ENCODE peak calls at places on chromosomes 6 and 20, in seven cellular contexts. G is ovary; L is CD8-positive, alpha-beta T cell; B is heart right ventricle; V is naive thymus-derived CD8-positive, alpha-beta T cell; A is skeletal muscle cell; R is putamen. H is an unnamed sample.
A peak's percentile ranks its signal among the peaks of the same experiment; 100 is the strongest.

GRCh38 chr6:134267917-134268361 is 50.0 kb downstream of the SGK1 start:
- DNase-seq in R (peak; percentile 72), B (peak; percentile 17), A (no peak), V (no peak), L (no peak), G (peak; percentile 46), H (peak; percentile 72)

GRCh38 chr20:20732641-20733040 is 20.2 kb upstream of the RALGAPA2 start:
- DNase-seq in B (no peak), R (no peak), A (no peak), G (no peak), V (no peak), L (no peak), H (no peak)

GRCh38 chr6:30169658-30170614 is 6.6 kb downstream of the TRIM15 start:
- DNase-seq in L (no peak), V (peak; percentile 47), R (no peak), G (no peak), B (no peak), A (peak; percentile 23), H (peak; percentile 51)

GRCh38 chr6:154868143-154868594 is 126.9 kb upstream of the TIAM2 start:
- DNase-seq in V (peak; percentile 4), A (peak; percentile 14), L (no peak), G (no peak), B (no peak), R (peak; percentile 52), H (peak; percentile 76)

GRCh38 chr6:42030585-42031506 is 19.5 kb upstream of the TAF8 start:
- DNase-seq in V (no peak), G (peak; percentile 58), A (peak; percentile 75), B (peak; percentile 46), R (no peak), L (no peak), H (no peak)

GRCh38 chr20:49916146-49917002 is 1.0 kb upstream of the SPATA2 start:
- DNase-seq in V (no peak), A (no peak), G (no peak), B (no peak), L (no peak), R (no peak), H (no peak)

GRCh38 chr6:40791004-40791403 is 203.8 kb upstream of the LRFN2 start:
- DNase-seq in V (no peak), R (no peak), A (no peak), G (no peak), B (no peak), L (no peak), H (no peak)

GRCh38 chr6:85756982-85757381 is 114.3 kb upstream of the SYNCRIP start:
- DNase-seq in L (no peak), A (no peak), V (no peak), B (no peak), G (no peak), R (no peak), H (no peak)

GRCh38 chr20:57810511-57811372 is 100.9 kb upstream of the PMEPA1 start:
- DNase-seq in G (no peak), V (no peak), R (no peak), B (no peak), L (no peak), A (no peak), H (no peak)

GRCh38 chr6:169513478-169514193 is 188.2 kb downstream of the WDR27 start:
- DNase-seq in L (no peak), B (no peak), G (no peak), A (no peak), V (no peak), R (no peak), H (no peak)

GRCh38 chr6:56821005-56821432 is 133.9 kb upstream of the BEND6 start:
- DNase-seq in R (no peak), A (no peak), L (no peak), G (no peak), V (no peak), B (no peak), H (no peak)

GRCh38 chr6:133741375-133741861 is 147.5 kb upstream of the TCF21 start:
- DNase-seq in B (no peak), A (no peak), R (no peak), G (no peak), V (no peak), L (no peak), H (peak; percentile 36)

GRCh38 chr6:72661408-72661807 is 39.5 kb downstream of the KCNQ5 start:
- DNase-seq in A (no peak), R (no peak), G (no peak), B (no peak), L (no peak), V (no peak), H (no peak)

GRCh38 chr6:85404497-85405174 is 45.2 kb upstream of the NT5E start:
- DNase-seq in R (no peak), G (no peak), L (no peak), V (no peak), A (peak; percentile 89), B (no peak), H (peak; percentile 8)